ENCODE peak calls at places on chromosomes 4 and X, in eight cellular contexts. One of them, this sample, is unnamed.
A peak's percentile ranks its signal among the peaks of the same experiment; 100 is the strongest.

GRCh38 chr4:147901388-147901787 is 169.5 kb downstream of the ARHGAP10 start:
- DNase-seq in right lobe of liver: no peak
- DNase-seq in mammary epithelial cell: no peak
- DNase-seq in hepatocyte: no peak
- DNase-seq in stomach: no peak
- DNase-seq in ovary: no peak
- DNase-seq in IMR-90: peak; percentile 38
- DNase-seq in heart left ventricle: no peak
- DNase-seq in this sample: no peak

GRCh38 chr4:124431663-124432192 is 280.8 kb downstream of the ANKRD50 start:
- DNase-seq in heart left ventricle: no peak
- DNase-seq in IMR-90: peak; percentile 75
- DNase-seq in hepatocyte: no peak
- DNase-seq in stomach: no peak
- DNase-seq in ovary: no peak
- DNase-seq in mammary epithelial cell: no peak
- DNase-seq in right lobe of liver: no peak
- DNase-seq in this sample: no peak

GRCh38 chr4:21005647-21006046 is 305.4 kb downstream of the PACRGL start:
- DNase-seq in IMR-90: no peak
- DNase-seq in mammary epithelial cell: no peak
- DNase-seq in stomach: no peak
- DNase-seq in right lobe of liver: no peak
- DNase-seq in ovary: no peak
- DNase-seq in hepatocyte: no peak
- DNase-seq in heart left ventricle: no peak
- DNase-seq in this sample: no peak

GRCh38 chrX:69614896-69615295 is 1.0 kb upstream of the EDA start:
- DNase-seq in stomach: no peak
- DNase-seq in hepatocyte: no peak
- DNase-seq in heart left ventricle: no peak
- DNase-seq in mammary epithelial cell: no peak
- DNase-seq in IMR-90: no peak
- DNase-seq in right lobe of liver: no peak
- DNase-seq in ovary: peak; percentile 7
- DNase-seq in this sample: peak; percentile 16

GRCh38 chr4:51855270-51855669 is 12.3 kb downstream of the DCUN1D4 start:
- DNase-seq in heart left ventricle: no peak
- DNase-seq in mammary epithelial cell: no peak
- DNase-seq in ovary: no peak
- DNase-seq in IMR-90: no peak
- DNase-seq in right lobe of liver: no peak
- DNase-seq in stomach: no peak
- DNase-seq in hepatocyte: no peak
- DNase-seq in this sample: no peak

GRCh38 chr4:76195326-76195725 is 18.3 kb downstream of the SCARB2 start:
- DNase-seq in stomach: no peak
- DNase-seq in right lobe of liver: no peak
- DNase-seq in ovary: no peak
- DNase-seq in IMR-90: no peak
- DNase-seq in heart left ventricle: no peak
- DNase-seq in hepatocyte: no peak
- DNase-seq in mammary epithelial cell: peak; percentile 75
- DNase-seq in this sample: no peak

GRCh38 chr4:6694177-6694901 is 661 bp downstream of the S100P start:
- DNase-seq in IMR-90: no peak
- DNase-seq in ovary: no peak
- DNase-seq in mammary epithelial cell: no peak
- DNase-seq in hepatocyte: no peak
- DNase-seq in stomach: no peak
- DNase-seq in right lobe of liver: no peak
- DNase-seq in heart left ventricle: no peak
- DNase-seq in this sample: no peak

GRCh38 chrX:148530464-148531077 is 30.2 kb downstream of the AFF2 start:
- DNase-seq in right lobe of liver: no peak
- DNase-seq in heart left ventricle: no peak
- DNase-seq in stomach: no peak
- DNase-seq in mammary epithelial cell: no peak
- DNase-seq in IMR-90: peak; percentile 33
- DNase-seq in ovary: no peak
- DNase-seq in hepatocyte: peak; percentile 29
- DNase-seq in this sample: no peak

GRCh38 chrX:19382500-19383145 is 38.9 kb downstream of the PDHA1 start:
- DNase-seq in ovary: no peak
- DNase-seq in heart left ventricle: peak; percentile 29
- DNase-seq in right lobe of liver: peak; percentile 65
- DNase-seq in IMR-90: peak; percentile 32
- DNase-seq in mammary epithelial cell: peak; percentile 6
- DNase-seq in stomach: peak; percentile 56
- DNase-seq in hepatocyte: peak; percentile 61
- DNase-seq in this sample: peak; percentile 38

GRCh38 chr4:4541040-4541631 is 712 bp downstream of the STX18 start:
- DNase-seq in right lobe of liver: peak; percentile 33
- DNase-seq in mammary epithelial cell: peak; percentile 53
- DNase-seq in stomach: peak; percentile 28
- DNase-seq in IMR-90: peak; percentile 65
- DNase-seq in ovary: no peak
- DNase-seq in hepatocyte: peak; percentile 46
- DNase-seq in heart left ventricle: peak; percentile 19
- DNase-seq in this sample: peak; percentile 8

GRCh38 chrX:47577424-47577823 is 4.8 kb upstream of the TIMP1 start:
- DNase-seq in right lobe of liver: peak; percentile 51
- DNase-seq in ovary: no peak
- DNase-seq in mammary epithelial cell: no peak
- DNase-seq in stomach: no peak
- DNase-seq in heart left ventricle: no peak
- DNase-seq in hepatocyte: no peak
- DNase-seq in IMR-90: no peak
- DNase-seq in this sample: no peak

GRCh38 chrX:136588060-136588459 is 56.0 kb downstream of the VGLL1 start:
- DNase-seq in right lobe of liver: no peak
- DNase-seq in heart left ventricle: no peak
- DNase-seq in hepatocyte: no peak
- DNase-seq in stomach: no peak
- DNase-seq in ovary: no peak
- DNase-seq in mammary epithelial cell: no peak
- DNase-seq in IMR-90: no peak
- DNase-seq in this sample: no peak

GRCh38 chr4:156948738-156949137 is 22.9 kb downstream of the PDGFC start:
- DNase-seq in heart left ventricle: no peak
- DNase-seq in hepatocyte: no peak
- DNase-seq in ovary: no peak
- DNase-seq in mammary epithelial cell: no peak
- DNase-seq in IMR-90: no peak
- DNase-seq in stomach: no peak
- DNase-seq in right lobe of liver: no peak
- DNase-seq in this sample: no peak

GRCh38 chr4:156949373-156949814 is 22.2 kb downstream of the PDGFC start:
- DNase-seq in ovary: no peak
- DNase-seq in right lobe of liver: no peak
- DNase-seq in mammary epithelial cell: peak; percentile 86
- DNase-seq in heart left ventricle: no peak
- DNase-seq in stomach: no peak
- DNase-seq in IMR-90: peak; percentile 80
- DNase-seq in hepatocyte: no peak
- DNase-seq in this sample: no peak

GRCh38 chr4:156945532-156945931 is 26.1 kb downstream of the PDGFC start:
- DNase-seq in IMR-90: no peak
- DNase-seq in mammary epithelial cell: peak; percentile 72
- DNase-seq in right lobe of liver: no peak
- DNase-seq in hepatocyte: no peak
- DNase-seq in heart left ventricle: no peak
- DNase-seq in ovary: no peak
- DNase-seq in stomach: no peak
- DNase-seq in this sample: no peak

GRCh38 chr4:156948133-156948532 is 23.5 kb downstream of the PDGFC start:
- DNase-seq in mammary epithelial cell: no peak
- DNase-seq in stomach: no peak
- DNase-seq in right lobe of liver: no peak
- DNase-seq in hepatocyte: no peak
- DNase-seq in heart left ventricle: no peak
- DNase-seq in IMR-90: no peak
- DNase-seq in ovary: no peak
- DNase-seq in this sample: no peak

GRCh38 chr4:156946508-156947197 is 24.9 kb downstream of the PDGFC start:
- DNase-seq in heart left ventricle: no peak
- DNase-seq in stomach: no peak
- DNase-seq in hepatocyte: peak; percentile 53
- DNase-seq in IMR-90: peak; percentile 99
- DNase-seq in mammary epithelial cell: peak; percentile 98
- DNase-seq in right lobe of liver: no peak
- DNase-seq in ovary: no peak
- DNase-seq in this sample: no peak
- H3K4me1 ChIP-seq in heart left ventricle: peaks cover 24% of the 10 kb centered on the region
- H3K4me1 ChIP-seq in stomach: peaks cover 30% of the 10 kb centered on the region
- H3K4me1 ChIP-seq in hepatocyte: peaks cover 62% of the 10 kb centered on the region
- H3K4me1 ChIP-seq in IMR-90: peaks cover 24% of the 10 kb centered on the region
- H3K4me1 ChIP-seq in mammary epithelial cell: peaks cover 48% of the 10 kb centered on the region
- H3K4me1 ChIP-seq in right lobe of liver: no peaks in the 10 kb centered on the region
- H3K4me1 ChIP-seq in ovary: peaks cover 17% of the 10 kb centered on the region
- H3K4me1 ChIP-seq in this sample: peaks cover 71% of the 10 kb centered on the region

DNA sequence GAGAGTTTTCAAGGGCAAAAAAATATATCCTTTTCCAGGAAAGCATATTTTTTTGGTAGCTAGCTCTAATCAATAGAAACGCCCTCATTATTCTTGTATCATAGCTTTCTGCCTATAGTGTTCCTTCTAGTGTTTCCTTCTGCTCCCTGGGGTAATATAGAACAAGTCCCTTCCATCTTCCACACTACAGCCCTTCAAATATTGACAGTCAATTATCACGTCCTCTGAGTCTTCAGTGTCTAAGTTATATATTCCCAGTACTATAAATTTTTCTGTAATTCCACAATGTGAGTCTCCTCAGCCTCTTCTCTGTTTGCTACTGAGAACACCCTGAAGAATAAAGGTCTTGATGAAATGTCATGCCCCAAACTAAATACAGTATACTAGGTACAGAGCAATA is 1088.0 kb upstream of the PCDH7 start:
- DNase-seq in heart left ventricle: no peak
- DNase-seq in IMR-90: no peak
- DNase-seq in right lobe of liver: no peak
- DNase-seq in mammary epithelial cell: no peak
- DNase-seq in stomach: no peak
- DNase-seq in ovary: no peak
- DNase-seq in hepatocyte: no peak
- DNase-seq in this sample: no peak
- H3K9me3 ChIP-seq in heart left ventricle: no peaks in the 10 kb centered on the region
- H3K9me3 ChIP-seq in IMR-90: no peaks in the 10 kb centered on the region
- H3K9me3 ChIP-seq in right lobe of liver: no peaks in the 10 kb centered on the region
- H3K9me3 ChIP-seq in mammary epithelial cell: peaks cover 2% of the 10 kb centered on the region
- H3K9me3 ChIP-seq in stomach: no peaks in the 10 kb centered on the region
- H3K9me3 ChIP-seq in ovary: no peaks in the 10 kb centered on the region
- H3K9me3 ChIP-seq in hepatocyte: no peaks in the 10 kb centered on the region
- H3K9me3 ChIP-seq in this sample: no peaks in the 10 kb centered on the region

DNA sequence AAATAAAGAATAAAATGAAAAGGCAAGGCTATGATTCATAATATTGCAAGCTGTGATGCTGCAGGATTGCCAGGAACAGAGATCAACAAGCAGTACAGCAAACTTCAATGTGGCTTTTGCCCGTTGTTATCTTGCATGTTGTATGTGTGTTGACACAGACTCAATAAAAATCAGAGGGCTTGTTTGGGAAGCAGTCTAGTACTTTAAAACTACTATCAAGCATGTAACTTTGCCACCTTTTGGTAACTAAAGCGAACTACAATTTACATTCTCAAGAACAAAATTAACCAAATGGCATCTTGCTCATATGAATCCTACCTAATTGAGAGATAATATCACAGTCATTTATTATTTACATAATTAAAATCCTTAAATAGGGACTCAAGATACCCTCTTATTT is 79.8 kb upstream of the GPM6A start:
- DNase-seq in stomach: no peak
- DNase-seq in hepatocyte: peak; percentile 71
- DNase-seq in ovary: no peak
- DNase-seq in right lobe of liver: no peak
- DNase-seq in mammary epithelial cell: peak; percentile 2
- DNase-seq in heart left ventricle: no peak
- DNase-seq in IMR-90: peak; percentile 4
- DNase-seq in this sample: no peak
- TF ChIP-seq CTCF in stomach: peak; percentile 23
- TF ChIP-seq CTCF in hepatocyte: peak; percentile 56
- TF ChIP-seq CTCF in ovary: no peak
- TF ChIP-seq CTCF in right lobe of liver: peak; percentile 38
- TF ChIP-seq CTCF in mammary epithelial cell: peak; percentile 49
- TF ChIP-seq CTCF in heart left ventricle: peak; percentile 53
- TF ChIP-seq CTCF in IMR-90: peak; percentile 26
- TF ChIP-seq CTCF in this sample: peak; percentile 37

GRCh38 chr4:188018262-188018661 is 22.7 kb downstream of the ZFP42 start:
- DNase-seq in stomach: no peak
- DNase-seq in heart left ventricle: no peak
- DNase-seq in hepatocyte: no peak
- DNase-seq in right lobe of liver: no peak
- DNase-seq in mammary epithelial cell: no peak
- DNase-seq in ovary: no peak
- DNase-seq in IMR-90: no peak
- DNase-seq in this sample: no peak

GRCh38 chr4:188025476-188025875 is 29.9 kb downstream of the ZFP42 start:
- DNase-seq in right lobe of liver: no peak
- DNase-seq in stomach: no peak
- DNase-seq in mammary epithelial cell: no peak
- DNase-seq in IMR-90: no peak
- DNase-seq in ovary: no peak
- DNase-seq in hepatocyte: no peak
- DNase-seq in heart left ventricle: no peak
- DNase-seq in this sample: no peak

GRCh38 chr4:188029114-188029513 is 33.5 kb downstream of the ZFP42 start:
- DNase-seq in IMR-90: no peak
- DNase-seq in stomach: no peak
- DNase-seq in hepatocyte: no peak
- DNase-seq in heart left ventricle: no peak
- DNase-seq in mammary epithelial cell: no peak
- DNase-seq in ovary: no peak
- DNase-seq in right lobe of liver: no peak
- DNase-seq in this sample: no peak

GRCh38 chr4:188021548-188022249 is 26.1 kb downstream of the ZFP42 start:
- DNase-seq in ovary: no peak
- DNase-seq in heart left ventricle: no peak
- DNase-seq in mammary epithelial cell: no peak
- DNase-seq in stomach: no peak
- DNase-seq in right lobe of liver: no peak
- DNase-seq in IMR-90: no peak
- DNase-seq in hepatocyte: peak; percentile 62
- DNase-seq in this sample: no peak

DNA sequence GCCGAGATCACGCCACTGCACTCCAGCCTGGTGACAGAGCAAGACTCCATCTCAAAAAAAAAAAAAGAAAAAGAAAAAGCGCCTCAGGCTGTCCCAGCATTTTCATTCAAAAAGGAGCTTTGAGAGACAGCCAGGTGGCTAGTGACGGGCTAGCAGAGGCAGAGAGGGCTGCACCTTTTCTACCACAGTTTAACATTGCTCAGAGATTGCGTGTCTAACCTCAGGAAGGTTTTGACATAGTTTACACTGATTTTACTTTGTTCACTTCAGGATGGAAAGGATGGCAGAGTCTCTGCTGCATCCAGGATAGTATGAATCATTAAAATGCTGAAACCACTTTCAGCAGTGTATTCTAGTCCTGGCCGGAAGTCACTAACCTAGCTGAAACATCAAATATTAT is 28.1 kb downstream of the ZFP42 start:
- DNase-seq in ovary: no peak
- DNase-seq in right lobe of liver: no peak
- DNase-seq in mammary epithelial cell: peak; percentile 79
- DNase-seq in IMR-90: peak; percentile 26
- DNase-seq in stomach: no peak
- DNase-seq in hepatocyte: no peak
- DNase-seq in heart left ventricle: no peak
- DNase-seq in this sample: no peak
- H3K4me1 ChIP-seq in ovary: no peaks in the 10 kb centered on the region
- H3K4me1 ChIP-seq in right lobe of liver: no peaks in the 10 kb centered on the region
- H3K4me1 ChIP-seq in mammary epithelial cell: no peaks in the 10 kb centered on the region
- H3K4me1 ChIP-seq in IMR-90: no peaks in the 10 kb centered on the region
- H3K4me1 ChIP-seq in stomach: no peaks in the 10 kb centered on the region
- H3K4me1 ChIP-seq in hepatocyte: peaks cover 8% of the 10 kb centered on the region
- H3K4me1 ChIP-seq in heart left ventricle: no peaks in the 10 kb centered on the region
- H3K4me1 ChIP-seq in this sample: no peaks in the 10 kb centered on the region

This sample was measured in heart right ventricle.